ENCODE peak calls at places on chromosomes 7 and 10, in eight cellular contexts. C is aorta, Y is EL, E is LoVo, H is amniotic stem cell, S is NCI-H2227 treated with DMSO at 0.1 percent for 48 hours, O is H9, B is NCI-H510A treated with DMSO at 0.1 percent for 48 hours. Q is an unnamed sample.

GRCh38 chr7:17773289-17773626 is 167.0 kb downstream of the SNX13 start:
- DNase-seq in C (no peak), Y (peak), E (peak), H (no peak), S (no peak), O (no peak), B (no peak), Q (no peak)

GRCh38 chr7:81399461-81399860 is 370.4 kb downstream of the HGF start:
- DNase-seq in C (no peak), Y (no peak), E (no peak), H (no peak), S (no peak), O (no peak), B (no peak), Q (no peak)

GRCh38 chr7:87148332-87148955 is 3.8 kb upstream of the DMTF1 start:
- DNase-seq in C (no peak), Y (peak), E (peak), H (peak), S (peak), O (no peak), B (peak), Q (no peak)

GRCh38 chr10:91652364-91652763 is 19.5 kb upstream of the PPP1R3C start:
- DNase-seq in C (no peak), Y (peak), E (peak), H (peak), S (peak), O (no peak), B (no peak), Q (peak)

GRCh38 chr10:110273474-110273873 is 31.2 kb downstream of the SMNDC1 start:
- DNase-seq in C (peak), Y (peak), E (no peak), H (no peak), S (no peak), O (no peak), B (no peak), Q (no peak)

GRCh38 chr7:17680026-17680425 is 260.3 kb downstream of the SNX13 start:
- DNase-seq in C (peak), Y (peak), E (peak), H (peak), S (no peak), O (no peak), B (no peak), Q (no peak)

GRCh38 chr10:96765406-96766240 is 45.3 kb upstream of the PIK3AP1 start:
- DNase-seq in C (peak), Y (peak), E (peak), H (no peak), S (no peak), O (peak), B (peak), Q (peak)

GRCh38 chr10:118504044-118504944 is 91.2 kb downstream of the PRLHR start:
- DNase-seq in C (no peak), Y (peak), E (peak), H (no peak), S (peak), O (no peak), B (no peak), Q (peak)

GRCh38 chr7:33901199-33901598 is 4.1 kb upstream of the BMPER start:
- DNase-seq in C (no peak), Y (peak), E (no peak), H (no peak), S (no peak), O (no peak), B (no peak), Q (no peak)

GRCh38 chr7:43294080-43294630 is 181.7 kb downstream of the HECW1 start:
- DNase-seq in C (no peak), Y (peak), E (peak), H (no peak), S (no peak), O (peak), B (no peak), Q (peak)

GRCh38 chr10:12264204-12264908 is 68.4 kb downstream of the CDC123 start:
- DNase-seq in C (peak), Y (peak), E (peak), H (peak), S (peak), O (peak), B (peak), Q (peak)

GRCh38 chr7:106681815-106682495 is 21.0 kb upstream of the CCDC71L start:
- DNase-seq in C (no peak), Y (peak), E (no peak), H (no peak), S (no peak), O (no peak), B (no peak), Q (no peak)

GRCh38 chr7:158449266-158449665 is 138.4 kb downstream of the PTPRN2 start:
- DNase-seq in C (no peak), Y (no peak), E (no peak), H (no peak), S (no peak), O (no peak), B (no peak), Q (no peak)

GRCh38 chr7:104431930-104432329 is 103.5 kb downstream of the LHFPL3 start:
- DNase-seq in C (no peak), Y (no peak), E (no peak), H (no peak), S (no peak), O (peak), B (no peak), Q (no peak)

GRCh38 chr7:102834999-102835398 is 77.8 kb upstream of the LRRC17 start:
- DNase-seq in C (no peak), Y (peak), E (no peak), H (peak), S (no peak), O (no peak), B (no peak), Q (no peak)

GRCh38 chr7:148142660-148143248 is 447.8 kb upstream of the C7orf33 start:
- DNase-seq in C (no peak), Y (peak), E (peak), H (peak), S (peak), O (no peak), B (peak), Q (no peak)

GRCh38 chr7:64463636-64464375 is 99.1 kb downstream of the ZNF680 start:
- DNase-seq in C (peak), Y (peak), E (no peak), H (no peak), S (peak), O (no peak), B (peak), Q (no peak)

GRCh38 chr7:151875862-151876111 is 1.1 kb downstream of the PRKAG2 start:
- DNase-seq in C (no peak), Y (peak), E (no peak), H (no peak), S (no peak), O (no peak), B (no peak), Q (no peak)

GRCh38 chr10:37379991-37380390 is 254.6 kb downstream of the ANKRD30A start:
- DNase-seq in C (no peak), Y (no peak), E (no peak), H (no peak), S (no peak), O (no peak), B (no peak), Q (no peak)

GRCh38 chr7:139852482-139852845 is 23.4 kb downstream of the TBXAS1 start:
- DNase-seq in C (no peak), Y (no peak), E (no peak), H (no peak), S (no peak), O (no peak), B (no peak), Q (no peak)

GRCh38 chr7:105677803-105678583 is 96.7 kb upstream of the EFCAB10 start:
- DNase-seq in C (peak), Y (no peak), E (no peak), H (no peak), S (no peak), O (no peak), B (peak), Q (no peak)

GRCh38 chr7:102111063-102111757 is 175.5 kb upstream of the SH2B2 start:
- DNase-seq in C (no peak), Y (no peak), E (no peak), H (no peak), S (no peak), O (no peak), B (no peak), Q (no peak)

GRCh38 chr7:37671871-37672270 is 11.7 kb upstream of the GPR141 start:
- DNase-seq in C (no peak), Y (no peak), E (no peak), H (no peak), S (no peak), O (no peak), B (no peak), Q (no peak)

GRCh38 chr7:70797109-70797514 is 334.8 kb upstream of the GALNT17 start:
- DNase-seq in C (no peak), Y (no peak), E (no peak), H (no peak), S (no peak), O (no peak), B (no peak), Q (no peak)

GRCh38 chr10:89535185-89536012 is at the start of gene SLC16A12:
- DNase-seq in C (peak), Y (peak), E (no peak), H (no peak), S (no peak), O (peak), B (no peak), Q (no peak)

GRCh38 chr10:132382231-132382922 is 14.6 kb upstream of the PWWP2B start:
- DNase-seq in C (no peak), Y (peak), E (no peak), H (no peak), S (no peak), O (no peak), B (no peak), Q (peak)

GRCh38 chr10:128630787-128631252 is 504.6 kb upstream of the MKI67 start:
- DNase-seq in C (no peak), Y (no peak), E (no peak), H (no peak), S (no peak), O (no peak), B (no peak), Q (no peak)

GRCh38 chr7:26858735-26859134 is 5.7 kb downstream of the SKAP2 start:
- DNase-seq in C (no peak), Y (no peak), E (peak), H (no peak), S (no peak), O (peak), B (no peak), Q (no peak)

GRCh38 chr10:6299234-6299633 is 96.5 kb downstream of the PFKFB3 start:
- DNase-seq in C (no peak), Y (no peak), E (peak), H (no peak), S (no peak), O (no peak), B (no peak), Q (no peak)

GRCh38 chr7:78134256-78134655 is 335.7 kb downstream of the PHTF2 start:
- DNase-seq in C (no peak), Y (peak), E (no peak), H (peak), S (peak), O (no peak), B (no peak), Q (peak)

GRCh38 chr10:5666324-5667220 is at the start of gene ASB13:
- DNase-seq in C (peak), Y (peak), E (peak), H (no peak), S (peak), O (peak), B (peak), Q (no peak)

GRCh38 chr7:64878684-64879083 is 24.4 kb upstream of the ZNF273 start:
- DNase-seq in C (no peak), Y (no peak), E (no peak), H (no peak), S (no peak), O (no peak), B (no peak), Q (no peak)